ENCODE peak calls at places on chromosome X, in nine cellular contexts. R, N, V, A, Z, W, Q, C and E are unnamed samples.

GRCh38 chrX:30659421-30659820 is 6.2 kb downstream of the GK start:
- DNase-seq in A (no peak), V (no peak), N (no peak), W (no peak), C (no peak), Q (no peak), R (no peak), Z (peak), E (no peak)

GRCh38 chrX:137051978-137052640 is 18.3 kb upstream of the GPR101 start:
- DNase-seq in N (peak), C (peak), W (peak), Z (peak), Q (no peak), R (peak), A (no peak), V (no peak), E (peak)

GRCh38 chrX:131944936-131945902 is 77.9 kb upstream of the STK26 start:
- DNase-seq in V (no peak), C (no peak), A (no peak), Z (no peak), N (no peak), W (no peak), Q (no peak), R (no peak), E (no peak)

GRCh38 chrX:30301977-30302376 is 7.2 kb downstream of the NR0B1 start:
- DNase-seq in W (no peak), V (no peak), C (no peak), Z (no peak), N (no peak), R (no peak), Q (no peak), A (no peak), E (no peak)

GRCh38 chrX:18855919-18856644 is 127.8 kb downstream of the PHKA2 start:
- DNase-seq in A (no peak), C (no peak), V (no peak), Z (no peak), W (no peak), N (no peak), Q (no peak), R (no peak), E (peak)

GRCh38 chrX:19174401-19175025 is 52.2 kb upstream of the ADGRG2 start:
- DNase-seq in Z (no peak), V (no peak), W (no peak), R (no peak), A (no peak), N (no peak), Q (no peak), C (no peak), E (no peak)

GRCh38 chrX:69543572-69543971 is 39.4 kb downstream of the NALF2 start:
- DNase-seq in V (no peak), W (no peak), Q (no peak), R (no peak), C (no peak), N (no peak), A (no peak), Z (no peak), E (no peak)

GRCh38 chrX:2690856-2691542 is at the start of gene CD99:
- DNase-seq in N (peak), W (no peak), Q (peak), R (no peak), C (peak), A (no peak), V (peak), Z (peak), E (peak)

GRCh38 chrX:10140264-10140663 is 16.5 kb upstream of the CLCN4 start:
- DNase-seq in Q (no peak), R (no peak), C (no peak), W (no peak), N (no peak), A (no peak), Z (no peak), V (no peak), E (no peak)

GRCh38 chrX:119391279-119391678 is 7.9 kb upstream of the SLC25A43 start:
- DNase-seq in N (no peak), W (no peak), Z (peak), C (no peak), R (no peak), A (no peak), Q (no peak), V (no peak), E (peak)

GRCh38 chrX:8607326-8607725 is 124.6 kb downstream of the ANOS1 start:
- DNase-seq in Z (no peak), V (no peak), Q (peak), C (no peak), W (no peak), A (no peak), N (no peak), R (no peak), E (no peak)

GRCh38 chrX:41823402-41823801 is 99.4 kb downstream of the GPR82 start:
- DNase-seq in Q (no peak), W (no peak), V (no peak), Z (no peak), R (no peak), N (no peak), C (no peak), A (no peak), E (no peak)

GRCh38 chrX:103464071-103464773 is 55.1 kb downstream of the RAB40A start:
- DNase-seq in W (no peak), N (peak), A (no peak), Q (no peak), V (no peak), R (no peak), C (no peak), Z (peak), E (peak)

GRCh38 chrX:39850630-39851152 is 247.1 kb downstream of the BCOR start:
- DNase-seq in N (no peak), V (no peak), Z (no peak), W (no peak), R (no peak), Q (no peak), C (no peak), A (no peak), E (no peak)

GRCh38 chrX:56728752-56729151 is 291 bp upstream of the NBDY start:
- DNase-seq in Q (no peak), Z (peak), R (no peak), W (no peak), A (peak), C (no peak), N (no peak), V (no peak), E (peak)

GRCh38 chrX:130118941-130119640 is 8.8 kb upstream of the ELF4 start:
- DNase-seq in R (no peak), Q (no peak), C (no peak), N (no peak), W (no peak), V (no peak), A (no peak), Z (no peak), E (no peak)

GRCh38 chrX:150849486-150849885 is 49.0 kb downstream of the CD99L2 start:
- DNase-seq in R (no peak), V (no peak), N (no peak), Z (no peak), Q (no peak), A (no peak), W (no peak), C (no peak), E (peak)

GRCh38 chrX:136204571-136204970 is 46.6 kb downstream of the MAP7D3 start:
- DNase-seq in W (no peak), N (no peak), Z (peak), R (no peak), A (no peak), V (no peak), Q (no peak), C (no peak), E (no peak)

GRCh38 chrX:1323315-1323714 is 13.3 kb upstream of the IL3RA start:
- DNase-seq in C (peak), A (no peak), Q (no peak), V (no peak), N (peak), Z (peak), W (peak), R (no peak), E (peak)

GRCh38 chrX:24301806-24302205 is 12.1 kb downstream of the SUPT20HL2 start:
- DNase-seq in Q (no peak), C (no peak), N (no peak), W (no peak), Z (no peak), A (no peak), V (no peak), R (no peak), E (no peak)

GRCh38 chrX:21398424-21398823 is 24.2 kb downstream of the CNKSR2 start:
- DNase-seq in Q (no peak), V (no peak), W (no peak), C (no peak), A (no peak), N (no peak), Z (no peak), R (no peak), E (no peak)

GRCh38 chrX:136185409-136186022 is 38.2 kb downstream of the FHL1 start:
- DNase-seq in A (no peak), V (no peak), W (no peak), R (no peak), N (peak), Q (no peak), C (no peak), Z (peak), E (no peak)

GRCh38 chrX:40474205-40474626 is 106.6 kb upstream of the ATP6AP2 start:
- DNase-seq in Z (no peak), R (peak), N (peak), V (no peak), A (no peak), Q (no peak), W (peak), C (no peak), E (peak)

GRCh38 chrX:28552322-28552721 is 34.9 kb upstream of the IL1RAPL1 start:
- DNase-seq in R (no peak), Z (no peak), A (no peak), W (no peak), V (no peak), C (no peak), N (no peak), Q (no peak), E (no peak)

GRCh38 chrX:110097920-110098319 is 95.0 kb downstream of the TMEM164 start:
- DNase-seq in N (no peak), A (no peak), R (no peak), W (no peak), C (no peak), Z (no peak), Q (no peak), V (no peak), E (no peak)

GRCh38 chrX:118066867-118067515 is 49.6 kb downstream of the KLHL13 start:
- DNase-seq in W (no peak), Z (no peak), N (no peak), C (no peak), A (peak), V (no peak), Q (no peak), R (no peak), E (no peak)

GRCh38 chrX:114985967-114986592 is 31.3 kb downstream of the IL13RA2 start:
- DNase-seq in N (no peak), A (no peak), C (no peak), V (no peak), Z (no peak), W (no peak), R (no peak), Q (no peak), E (no peak)

GRCh38 chrX:24643116-24643515 is 4.0 kb downstream of the PCYT1B start:
- DNase-seq in N (no peak), Z (no peak), A (no peak), C (no peak), Q (no peak), V (no peak), W (no peak), R (no peak), E (no peak)